ENCODE peak calls at places on chromosomes 3 and 15, in four cellular contexts. G, Y, Q and R are unnamed samples.

GRCh38 chr3:150114873-150115570 is 144.3 kb upstream of the PFN2 start:
- DNase-seq in Y (no peak), Q (no peak), G (peak; percentile 69), R (no peak)

GRCh38 chr3:136106101-136106500 is 90.0 kb downstream of the MSL2 start:
- DNase-seq in Y (no peak), Q (no peak), G (no peak), R (no peak)

GRCh38 chr3:43796041-43796596 is 105.4 kb downstream of the ABHD5 start:
- DNase-seq in G (no peak), Y (no peak), Q (no peak), R (no peak)

GRCh38 chr3:11168881-11169805 is 14.8 kb downstream of the HRH1 start:
- DNase-seq in Y (no peak), G (no peak), Q (no peak), R (no peak)

GRCh38 chr15:31255176-31255510 is 71.5 kb upstream of the KLF13 start:
- DNase-seq in Q (no peak), Y (no peak), G (no peak), R (no peak)

GRCh38 chr15:42863572-42864239 is 56.9 kb downstream of the TTBK2 start:
- DNase-seq in Q (no peak), Y (no peak), G (no peak), R (no peak)

GRCh38 chr3:104610730-104611652 is 755.7 kb upstream of the ALCAM start:
- DNase-seq in G (no peak), Y (no peak), Q (no peak), R (no peak)

GRCh38 chr15:68842958-68843357 is 22.3 kb upstream of the ANP32A start:
- DNase-seq in Y (no peak), G (no peak), Q (no peak), R (no peak)

GRCh38 chr3:197606468-197606867 is 50.7 kb upstream of the BDH1 start:
- DNase-seq in Y (no peak), G (no peak), Q (no peak), R (no peak)

GRCh38 chr3:110069641-110070538 is 732.5 kb upstream of the DPPA4 start:
- DNase-seq in Q (no peak), G (no peak), Y (no peak), R (no peak)

GRCh38 chr3:94647131-94647530 is 584.3 kb downstream of the NSUN3 start:
- DNase-seq in G (no peak), Y (peak; percentile 12), Q (no peak), R (no peak)

GRCh38 chr3:185645596-185646381 is 59.7 kb downstream of the SENP2 start:
- DNase-seq in Q (no peak), Y (no peak), G (no peak), R (no peak)

GRCh38 chr3:153394017-153394416 is 232.0 kb downstream of the RAP2B start:
- DNase-seq in Q (no peak), Y (no peak), G (no peak), R (no peak)

GRCh38 chr15:66750609-66751008 is 48.6 kb downstream of the SMAD6 start:
- DNase-seq in Y (no peak), G (no peak), Q (no peak), R (no peak)

GRCh38 chr15:80828796-80829195 is 49.6 kb downstream of the CEMIP start:
- DNase-seq in Q (no peak), G (no peak), Y (no peak), R (no peak)

GRCh38 chr3:154228561-154229216 is 95.6 kb downstream of the DHX36 start:
- DNase-seq in Q (no peak), Y (no peak), G (no peak), R (no peak)

GRCh38 chr3:188947401-188947982 is 224.3 kb upstream of the TPRG1 start:
- DNase-seq in Q (peak; percentile 61), Y (no peak), G (no peak), R (peak; percentile 92)

GRCh38 chr3:111081008-111081545 is 9.5 kb downstream of the NECTIN3 start:
- DNase-seq in Q (no peak), G (no peak), Y (no peak), R (no peak)

GRCh38 chr3:125052671-125053303 is 3.0 kb downstream of the HEG1 start:
- DNase-seq in Y (peak; percentile 77), G (no peak), Q (no peak), R (no peak)

GRCh38 chr15:78195735-78196201 is 38.6 kb downstream of the ACSBG1 start:
- DNase-seq in Q (peak; percentile 73), G (no peak), Y (peak; percentile 10), R (peak; percentile 61)

GRCh38 chr3:117893638-117894037 is 1141.0 kb downstream of the IGSF11 start:
- DNase-seq in Y (no peak), G (no peak), Q (no peak), R (no peak)

GRCh38 chr3:188686319-188686718 is 485.5 kb upstream of the TPRG1 start:
- DNase-seq in G (no peak), Q (no peak), Y (no peak), R (no peak)

GRCh38 chr3:138135833-138136194 is 3.6 kb upstream of the A4GNT start:
- DNase-seq in Y (no peak), G (no peak), Q (no peak), R (no peak)
- TF ChIP-seq KDM1A in Y (no peak), G (no peak), Q (no peak), R (no peak)

GRCh38 chr3:114794894-114795630 is 352.0 kb downstream of the ZBTB20 start:
- DNase-seq in Q (no peak), G (no peak), Y (no peak), R (no peak)

GRCh38 chr3:114799789-114800188 is 347.3 kb downstream of the ZBTB20 start:
- DNase-seq in Q (no peak), Y (no peak), G (no peak), R (no peak)

GRCh38 chr3:114792159-114792918 is 354.7 kb downstream of the ZBTB20 start:
- DNase-seq in Q (no peak), Y (no peak), G (no peak), R (no peak)

GRCh38 chr3:114800272-114800671 is 346.8 kb downstream of the ZBTB20 start:
- DNase-seq in G (no peak), Q (no peak), Y (no peak), R (no peak)

DNA sequence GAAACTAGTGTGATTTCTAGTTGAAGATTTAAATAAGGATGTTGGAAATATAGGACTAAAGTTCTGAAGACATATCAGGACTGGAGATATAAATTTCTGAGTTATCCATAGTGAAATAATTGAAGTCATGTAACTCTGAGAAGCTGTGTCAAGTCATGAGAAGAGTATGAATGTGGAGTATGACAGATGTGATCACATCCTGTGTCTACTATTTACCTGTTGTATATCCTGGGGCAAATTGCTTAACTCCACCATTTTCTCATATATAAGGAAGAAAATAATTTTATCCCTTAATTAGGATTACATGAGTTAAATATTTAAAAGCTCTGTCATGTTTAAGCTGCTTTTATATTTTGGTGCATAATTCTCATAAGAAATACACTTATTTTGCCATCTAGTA is 350.3 kb downstream of the ZBTB20 start:
- DNase-seq in Q (no peak), Y (no peak), G (no peak), R (no peak)
- H3K9ac ChIP-seq in Q (no peak overlapping the region), Y (no peak overlapping the region), G (no peak overlapping the region), R (no peak overlapping the region)

GRCh38 chr3:142004025-142004424 is 127.6 kb downstream of the ATP1B3 start:
- DNase-seq in Q (no peak), G (no peak), Y (no peak), R (no peak)

GRCh38 chr3:142013331-142013730 is 136.0 kb downstream of the TFDP2 start:
- DNase-seq in Y (no peak), Q (no peak), G (no peak), R (no peak)

GRCh38 chr3:142009029-142009428 is 132.6 kb downstream of the ATP1B3 start:
- DNase-seq in Y (no peak), G (no peak), Q (no peak), R (no peak)

GRCh38 chr3:142003291-142003690 is 126.8 kb downstream of the ATP1B3 start:
- DNase-seq in G (no peak), Y (no peak), Q (no peak), R (no peak)

DNA sequence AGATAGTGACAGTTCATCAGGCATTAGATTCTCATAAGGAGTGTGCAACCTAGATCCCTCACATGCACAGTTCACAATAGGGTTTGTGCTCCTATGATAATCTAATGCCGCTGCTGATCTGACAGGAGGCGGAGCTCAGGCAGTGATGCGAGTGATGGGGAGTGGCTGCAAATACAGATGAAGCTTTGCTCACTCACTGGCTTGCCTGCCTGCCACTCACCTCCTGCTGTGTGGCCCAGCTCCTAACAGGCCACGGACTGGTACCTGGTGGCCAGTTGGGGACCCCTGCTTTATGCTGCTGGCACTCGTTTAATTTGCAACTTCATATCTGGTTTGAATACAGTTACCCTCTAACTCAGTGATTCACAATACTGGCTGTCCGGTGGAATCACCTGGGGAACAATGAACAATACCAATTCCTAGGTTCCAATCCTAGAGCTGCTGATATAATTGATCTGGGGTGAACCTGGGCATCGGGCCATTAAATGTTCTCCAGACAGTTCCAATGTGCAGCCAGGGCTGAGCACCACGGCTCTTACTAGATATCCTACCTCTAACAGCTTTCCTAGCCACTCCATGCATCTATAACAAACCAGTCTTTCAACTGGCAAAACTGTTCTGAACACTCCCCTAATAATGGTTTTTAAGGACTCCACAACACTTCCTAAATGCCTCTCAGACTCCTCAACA is 131.4 kb downstream of the ATP1B3 start:
- DNase-seq in Y (no peak), Q (no peak), G (no peak), R (no peak)
- TF ChIP-seq KDM1A in Y (no peak), Q (no peak), G (no peak), R (no peak)

DNA sequence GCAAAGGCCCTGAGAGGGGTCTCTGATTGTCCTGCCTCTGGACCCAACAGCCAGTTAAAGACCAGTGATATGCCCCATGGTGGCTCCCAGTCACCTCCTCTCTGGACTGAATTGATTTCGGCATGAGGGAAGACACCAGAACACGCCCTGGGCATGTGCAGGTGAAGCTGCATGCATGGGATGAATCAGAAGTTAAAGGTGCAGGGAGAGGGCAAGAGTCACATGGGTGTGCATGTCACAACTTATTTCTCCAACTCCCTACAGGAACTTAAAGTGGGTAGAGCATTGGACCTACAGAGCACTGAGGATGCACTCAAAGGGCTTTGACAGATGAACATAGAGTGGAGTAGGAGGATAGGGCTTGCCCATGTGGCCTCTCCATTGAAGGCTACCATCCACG is 16.9 kb upstream of the RHCG start:
- DNase-seq in G (no peak), Y (no peak), Q (no peak), R (no peak)
- H3K9ac ChIP-seq in G (no peak overlapping the region), Y (no peak overlapping the region), Q (no peak overlapping the region), R (no peak overlapping the region)

GRCh38 chr15:74839526-74840395 is 3.2 kb downstream of the ULK3 start:
- DNase-seq in G (no peak), Y (no peak), Q (peak; percentile 36), R (no peak)
- TF ChIP-seq KDM1A in G (no peak), Y (no peak), Q (no peak), R (no peak)